ENCODE peak calls at places on chromosomes 12 and 14, in five cellular contexts. H is K562, Z is gastrocnemius medialis, Y is lower leg skin, F is suprapubic skin. L is an unnamed sample.

GRCh38 chr14:100305446-100306255 is 593 bp downstream of the SLC25A29 start:
- DNase-seq in H (peak; percentile 49), Y (peak; percentile 92), F (no peak), Z (no peak), L (peak; percentile 45)

GRCh38 chr12:82527165-82527780 is 159.4 kb upstream of the TMTC2 start:
- DNase-seq in Y (no peak), Z (no peak), H (peak; percentile 36), F (no peak), L (no peak)

GRCh38 chr14:103683139-103683538 is 32.1 kb downstream of the XRCC3 start:
- DNase-seq in Y (no peak), H (no peak), F (no peak), Z (no peak), L (no peak)

GRCh38 chr12:99985129-99985570 is 414 bp upstream of the ANKS1B start:
- DNase-seq in Z (no peak), H (no peak), Y (no peak), F (no peak), L (no peak)

GRCh38 chr12:20120296-20120695 is 248.0 kb upstream of the PDE3A start:
- DNase-seq in F (no peak), Z (no peak), H (no peak), Y (no peak), L (no peak)

GRCh38 chr12:69792533-69792932 is 32.5 kb upstream of the MYRFL start:
- DNase-seq in Y (no peak), F (no peak), Z (no peak), H (no peak), L (no peak)

GRCh38 chr14:55386037-55386798 is 25.4 kb downstream of the ATG14 start:
- DNase-seq in H (no peak), Z (no peak), Y (no peak), F (no peak), L (no peak)

GRCh38 chr12:6132496-6132895 is 8.0 kb upstream of the VWF start:
- DNase-seq in H (no peak), Y (peak; percentile 17), Z (no peak), F (no peak), L (no peak)

GRCh38 chr14:22551597-22551982 is 37.4 kb downstream of the DAD1 start:
- DNase-seq in F (no peak), H (no peak), Z (no peak), Y (no peak), L (no peak)

GRCh38 chr12:99386907-99387306 is 260.6 kb upstream of the GARIN6 start:
- DNase-seq in F (no peak), Z (no peak), Y (no peak), H (no peak), L (no peak)

GRCh38 chr12:119149270-119149669 is 29.5 kb upstream of the HSPB8 start:
- DNase-seq in F (no peak), Z (no peak), H (no peak), Y (no peak), L (no peak)

GRCh38 chr14:90444077-90444696 is 47.4 kb downstream of the CALM1 start:
- DNase-seq in Z (peak; percentile 26), Y (no peak), H (no peak), F (no peak), L (no peak)

GRCh38 chr12:62347922-62348650 is 87.9 kb downstream of the USP15 start:
- DNase-seq in Y (no peak), H (no peak), Z (no peak), F (no peak), L (no peak)

GRCh38 chr12:111597731-111598636 is 1.1 kb downstream of the ATXN2 start:
- DNase-seq in H (peak; percentile 76), Y (peak; percentile 90), Z (peak; percentile 9), F (peak; percentile 82), L (peak; percentile 59)

GRCh38 chr12:47038270-47038748 is 41.1 kb upstream of the PCED1B start:
- DNase-seq in H (no peak), Z (no peak), Y (no peak), F (no peak), L (no peak)

GRCh38 chr14:26056232-26056631 is 541.6 kb downstream of the NOVA1 start:
- DNase-seq in H (no peak), Y (no peak), F (no peak), Z (no peak), L (no peak)

GRCh38 chr12:57609781-57610552 is 1.3 kb upstream of the ARHGEF25 start:
- DNase-seq in H (no peak), Z (no peak), F (no peak), Y (no peak), L (peak; percentile 61)

GRCh38 chr12:124002021-124002640 is 29.1 kb downstream of the ZNF664 start:
- DNase-seq in F (no peak), H (no peak), Y (peak; percentile 70), Z (no peak), L (no peak)

GRCh38 chr14:68689426-68689825 is 103.4 kb downstream of the ZFP36L1 start:
- DNase-seq in F (no peak), H (no peak), Z (no peak), Y (no peak), L (peak; percentile 19)

GRCh38 chr12:68772714-68773113 is 26.7 kb downstream of the SLC35E3 start:
- DNase-seq in H (no peak), Z (no peak), F (no peak), Y (no peak), L (no peak)

GRCh38 chr12:2984249-2984648 is 25.1 kb downstream of the TEAD4 start:
- DNase-seq in Y (no peak), H (no peak), Z (no peak), F (no peak), L (no peak)
- TF ChIP-seq CTCF in Y (no peak), H (no peak), Z (no peak), F (no peak), L (no peak)

GRCh38 chr12:13099910-13100609 is 3.4 kb downstream of the GSG1 start:
- DNase-seq in F (no peak), Y (no peak), H (no peak), Z (no peak), L (no peak)

GRCh38 chr12:13102481-13103195 is 829 bp downstream of the GSG1 start:
- DNase-seq in Z (no peak), Y (no peak), F (no peak), H (no peak), L (no peak)

GRCh38 chr12:13101854-13102375 is 1.6 kb downstream of the GSG1 start:
- DNase-seq in F (no peak), Z (no peak), Y (no peak), H (no peak), L (no peak)

GRCh38 chr12:13100610-13100881 is 2.9 kb downstream of the GSG1 start:
- DNase-seq in H (no peak), Y (no peak), Z (no peak), F (no peak), L (no peak)

GRCh38 chr12:13100882-13101769 is 2.3 kb downstream of the GSG1 start:
- DNase-seq in Y (peak; percentile 99), H (peak; percentile 83), Z (peak; percentile 71), F (peak; percentile 97), L (peak; percentile 90)
- TF ChIP-seq POLR2A in Y (no peak), H (no peak), Z (peak; percentile 28), F (peak; percentile 29), L (no peak)

DNA sequence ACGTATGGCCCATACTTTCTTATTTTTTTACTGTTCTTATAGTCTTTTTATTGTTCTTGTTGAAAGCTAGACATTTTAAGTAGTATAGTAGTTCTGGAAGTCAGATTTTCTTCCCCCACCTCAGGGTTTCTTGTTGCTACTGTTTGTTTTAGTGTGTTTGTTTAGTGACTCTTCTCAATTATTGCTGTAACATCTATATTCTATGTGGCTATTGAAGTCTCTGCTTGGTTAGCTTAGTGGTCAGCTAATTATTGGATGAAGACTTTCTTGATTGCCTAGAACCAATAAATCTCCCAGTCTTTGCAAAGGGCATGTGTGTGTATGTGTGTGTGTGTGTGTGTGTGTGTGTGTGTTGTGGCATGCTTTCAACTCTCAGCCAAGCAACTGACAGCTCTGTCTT is 34.3 kb upstream of the UNC79 start:
- DNase-seq in Z (no peak), Y (no peak), H (no peak), F (no peak), L (no peak)
- TF ChIP-seq CTCF in Z (no peak), Y (no peak), H (no peak), F (no peak), L (no peak)

GRCh38 chr14:64391113-64391725 is 3.1 kb downstream of the MTHFD1 start:
- DNase-seq in Z (no peak), Y (no peak), F (no peak), H (no peak), L (no peak)

GRCh38 chr14:64388533-64389243 is 535 bp downstream of the MTHFD1 start:
- DNase-seq in Z (peak; percentile 13), F (peak; percentile 80), H (peak; percentile 13), Y (peak; percentile 91), L (peak; percentile 42)

GRCh38 chr14:64391986-64392385 is 3.8 kb downstream of the MTHFD1 start:
- DNase-seq in F (no peak), Y (peak; percentile 8), Z (no peak), H (no peak), L (no peak)

GRCh38 chr14:64387738-64388532 is at the start of gene MTHFD1:
- DNase-seq in Y (peak; percentile 99), Z (peak; percentile 99), H (peak; percentile 97), F (peak; percentile 99), L (peak; percentile 97)

GRCh38 chr14:64387232-64387737 is 868 bp upstream of the MTHFD1 start:
- DNase-seq in H (peak; percentile 22), F (no peak), Y (peak; percentile 92), Z (peak; percentile 6), L (no peak)
- TF ChIP-seq POLR2A in H (no peak), F (no peak), Y (no peak), Z (no peak), L (no peak)

L was measured in uterus.